ENCODE peak calls at places on chromosomes 1 and 21, in nine cellular contexts. Q is osteoblast; L is psoas muscle; B is thyroid gland; Z is astrocyte; X is left ventricle myocardium inferior; G is CD8-positive, alpha-beta T cell; U is stomach; F is pancreas. T is an unnamed sample. For H3K4me1, the result is how much of the 10 kb centered on the place peaks cover.

GRCh38 chr1:116919802-116920201 is 10.1 kb downstream of the PTGFRN start:
- DNase-seq in Q (no peak), L (no peak), B (peak), Z (no peak), X (no peak), G (no peak), U (no peak), F (peak), T (peak)

GRCh38 chr1:20069932-20070331 is at the start of gene PLA2G5:
- DNase-seq in Q (no peak), L (peak), B (peak), Z (peak), X (peak), G (no peak), U (no peak), F (no peak), T (peak)

GRCh38 chr1:244011251-244011650 is 39.8 kb upstream of the ZBTB18 start:
- DNase-seq in Q (peak), L (no peak), B (no peak), Z (peak), X (no peak), G (no peak), U (no peak), F (no peak), T (no peak)

GRCh38 chr1:201766117-201766863 is 62.7 kb upstream of the IPO9 start:
- DNase-seq in Q (peak), L (peak), B (no peak), Z (peak), X (peak), G (no peak), U (no peak), F (no peak), T (no peak)

GRCh38 chr1:44318097-44319088 is 36.7 kb downstream of the ERI3 start:
- DNase-seq in Q (peak), L (no peak), B (peak), Z (no peak), X (no peak), G (no peak), U (no peak), F (no peak), T (peak)

GRCh38 chr1:225426395-225427248 is 1.2 kb downstream of the LBR start:
- DNase-seq in Q (peak), L (peak), B (peak), Z (peak), X (peak), G (no peak), U (no peak), F (peak), T (peak)

GRCh38 chr1:170010443-170010842 is 64.1 kb downstream of the KIFAP3 start:
- DNase-seq in Q (no peak), L (no peak), B (no peak), Z (peak), X (no peak), G (no peak), U (no peak), F (no peak), T (peak)

GRCh38 chr1:111463029-111463683 is 10.6 kb upstream of the C1orf162 start:
- DNase-seq in Q (no peak), L (no peak), B (no peak), Z (peak), X (no peak), G (no peak), U (no peak), F (no peak), T (no peak)

GRCh38 chr1:40171036-40171435 is 9.8 kb downstream of the RLF start:
- DNase-seq in Q (no peak), L (no peak), B (no peak), Z (no peak), X (no peak), G (no peak), U (no peak), F (no peak), T (no peak)

GRCh38 chr1:151124763-151125403 is 21.5 kb downstream of the SEMA6C start:
- DNase-seq in Q (no peak), L (no peak), B (no peak), Z (no peak), X (no peak), G (no peak), U (no peak), F (no peak), T (no peak)

GRCh38 chr1:116825735-116826438 is 71.7 kb downstream of the CD2 start:
- DNase-seq in Q (no peak), L (no peak), B (no peak), Z (no peak), X (no peak), G (no peak), U (no peak), F (no peak), T (peak)

GRCh38 chr1:62438163-62438562 is 1.3 kb downstream of the USP1 start:
- DNase-seq in Q (no peak), L (no peak), B (no peak), Z (no peak), X (no peak), G (no peak), U (no peak), F (no peak), T (no peak)

GRCh38 chr1:1196431-1197187 is 9.8 kb downstream of the TNFRSF18 start:
- DNase-seq in Q (peak), L (peak), B (no peak), Z (no peak), X (peak), G (no peak), U (no peak), F (no peak), T (no peak)

GRCh38 chr21:36203603-36203889 is 46.9 kb downstream of the DOP1B start:
- DNase-seq in Q (peak), L (no peak), B (peak), Z (peak), X (no peak), G (no peak), U (peak), F (no peak), T (no peak)

GRCh38 chr1:151867785-151868403 is 14.4 kb upstream of the THEM5 start:
- DNase-seq in Q (peak), L (no peak), B (no peak), Z (peak), X (no peak), G (no peak), U (no peak), F (no peak), T (no peak)

GRCh38 chr1:197342044-197342565 is 74.1 kb downstream of the CRB1 start:
- DNase-seq in Q (no peak), L (no peak), B (no peak), Z (peak), X (no peak), G (no peak), U (no peak), F (no peak), T (no peak)

GRCh38 chr1:219271914-219272545 is 98.4 kb downstream of the LYPLAL1 start:
- DNase-seq in Q (peak), L (no peak), B (no peak), Z (peak), X (no peak), G (no peak), U (no peak), F (no peak), T (no peak)

GRCh38 chr1:23555949-23556640 is 3.2 kb downstream of the ID3 start:
- DNase-seq in Q (peak), L (peak), B (peak), Z (peak), X (no peak), G (no peak), U (no peak), F (no peak), T (peak)

GRCh38 chr1:6280761-6281451 is 20.0 kb upstream of the GPR153 start:
- DNase-seq in Q (no peak), L (peak), B (no peak), Z (no peak), X (no peak), G (no peak), U (no peak), F (no peak), T (no peak)

GRCh38 chr1:243563732-243564131 is 286.3 kb downstream of the AKT3 start:
- DNase-seq in Q (no peak), L (no peak), B (no peak), Z (no peak), X (no peak), G (no peak), U (no peak), F (no peak), T (no peak)

GRCh38 chr1:15706751-15707150 is 22.6 kb downstream of the PLEKHM2 start:
- DNase-seq in Q (peak), L (no peak), B (no peak), Z (no peak), X (no peak), G (no peak), U (peak), F (no peak), T (no peak)

GRCh38 chr21:42239973-42240372 is 21.0 kb downstream of the ABCG1 start:
- DNase-seq in Q (no peak), L (no peak), B (no peak), Z (no peak), X (peak), G (no peak), U (no peak), F (no peak), T (no peak)

GRCh38 chr21:42243026-42243425 is 24.1 kb downstream of the ABCG1 start:
- DNase-seq in Q (no peak), L (no peak), B (no peak), Z (no peak), X (no peak), G (no peak), U (no peak), F (no peak), T (no peak)

GRCh38 chr21:42245348-42246185 is 26.6 kb downstream of the ABCG1 start:
- DNase-seq in Q (no peak), L (no peak), B (no peak), Z (no peak), X (no peak), G (no peak), U (no peak), F (no peak), T (no peak)

GRCh38 chr21:42239556-42239955 is 20.6 kb downstream of the ABCG1 start:
- DNase-seq in Q (no peak), L (no peak), B (no peak), Z (no peak), X (peak), G (no peak), U (no peak), F (no peak), T (no peak)

DNA sequence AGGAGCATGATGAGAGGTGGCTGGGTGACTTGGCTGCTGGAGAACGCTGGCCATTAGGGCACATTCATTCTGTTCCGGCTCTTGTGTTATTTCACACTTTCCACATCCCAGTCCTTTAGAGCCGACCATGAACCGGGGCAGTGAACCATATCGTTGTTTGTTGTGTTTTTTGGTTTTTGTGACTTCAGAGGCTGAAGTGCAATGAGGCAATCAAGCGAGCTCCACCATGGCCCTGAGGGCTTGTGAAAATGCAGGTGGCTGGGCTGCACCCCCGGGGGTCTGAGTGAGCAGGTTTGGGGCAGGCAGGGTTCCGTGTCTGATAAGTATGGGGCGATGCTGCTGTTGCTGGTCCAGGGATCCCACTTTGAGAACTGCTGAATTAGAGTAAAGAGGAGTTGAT is 23.7 kb downstream of the ABCG1 start:
- DNase-seq in Q (no peak), L (no peak), B (no peak), Z (no peak), X (no peak), G (no peak), U (no peak), F (no peak), T (no peak)
- H3K4me3 ChIP-seq in Q (no peak), L (no peak), B (no peak), Z (no peak), X (no peak), G (no peak), U (no peak), F (no peak), T (no peak)

GRCh38 chr1:245933431-245934042 is 573.5 kb downstream of the SMYD3 start:
- DNase-seq in Q (no peak), L (no peak), B (no peak), Z (no peak), X (no peak), G (no peak), U (no peak), F (no peak), T (no peak)

GRCh38 chr1:245932302-245932972 is 574.6 kb downstream of the SMYD3 start:
- DNase-seq in Q (no peak), L (no peak), B (no peak), Z (no peak), X (no peak), G (no peak), U (no peak), F (no peak), T (no peak)

GRCh38 chr1:245934409-245934808 is 572.7 kb downstream of the SMYD3 start:
- DNase-seq in Q (no peak), L (no peak), B (no peak), Z (no peak), X (no peak), G (no peak), U (no peak), F (no peak), T (no peak)

GRCh38 chr1:245929224-245929623 is 577.9 kb downstream of the SMYD3 start:
- DNase-seq in Q (no peak), L (no peak), B (peak), Z (no peak), X (no peak), G (no peak), U (no peak), F (no peak), T (no peak)

DNA sequence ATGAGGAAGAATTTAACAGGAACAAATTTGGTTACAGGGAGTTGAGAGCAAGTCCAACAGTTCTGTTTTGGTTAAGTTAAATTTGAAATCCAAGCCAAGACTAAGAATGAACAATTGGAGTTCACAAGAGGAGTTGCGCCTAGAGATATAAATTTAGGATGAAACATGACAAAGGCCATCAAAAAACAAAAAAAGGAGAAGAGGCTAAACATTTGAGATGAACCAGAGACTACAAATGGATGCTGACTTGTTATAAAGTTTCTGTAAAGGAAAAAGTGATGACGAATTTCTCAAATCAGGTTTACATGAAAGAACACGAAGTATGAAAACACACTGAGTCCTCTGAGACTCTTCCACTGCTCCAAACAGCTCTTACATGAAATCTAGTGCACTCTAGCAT is 575.6 kb downstream of the SMYD3 start:
- DNase-seq in Q (no peak), L (no peak), B (no peak), Z (no peak), X (no peak), G (no peak), U (no peak), F (no peak), T (no peak)
- H3K4me1 ChIP-seq in Q (under half), L (under half), B (under half), Z (under half), X (under half), G (under half), U (under half), F (under half), T (under half)

GRCh38 chr1:175166746-175167145 is 25.8 kb downstream of the KIAA0040 start:
- DNase-seq in Q (no peak), L (no peak), B (no peak), Z (no peak), X (no peak), G (no peak), U (no peak), F (no peak), T (no peak)

GRCh38 chr1:175171214-175171913 is 21.2 kb downstream of the KIAA0040 start:
- DNase-seq in Q (no peak), L (no peak), B (no peak), Z (no peak), X (no peak), G (no peak), U (no peak), F (no peak), T (no peak)

GRCh38 chr1:175172503-175172902 is 20.1 kb downstream of the KIAA0040 start:
- DNase-seq in Q (no peak), L (no peak), B (no peak), Z (no peak), X (no peak), G (no peak), U (no peak), F (no peak), T (no peak)

GRCh38 chr1:175169305-175170018 is 23.1 kb downstream of the KIAA0040 start:
- DNase-seq in Q (no peak), L (no peak), B (no peak), Z (no peak), X (no peak), G (no peak), U (no peak), F (no peak), T (no peak)

DNA sequence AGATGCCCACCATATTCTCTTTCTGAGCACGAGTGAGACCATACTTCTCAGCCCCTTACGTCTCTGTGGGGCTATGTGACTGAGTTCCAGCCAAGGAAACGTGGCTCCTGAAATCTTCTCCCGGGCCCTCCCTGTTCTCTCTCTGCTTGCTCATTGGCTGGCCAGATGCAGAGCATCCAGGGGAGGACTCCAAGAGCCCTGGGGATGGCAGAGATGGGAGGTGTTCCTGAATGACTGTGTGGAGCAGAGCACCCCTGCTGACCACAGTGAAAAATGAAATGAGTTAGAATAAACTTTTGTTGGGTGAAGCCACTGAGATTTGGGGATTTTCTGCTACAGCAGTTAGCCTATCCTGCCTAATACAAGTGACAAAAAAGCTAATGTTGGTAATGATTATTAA is 23.8 kb downstream of the KIAA0040 start:
- DNase-seq in Q (no peak), L (no peak), B (no peak), Z (no peak), X (no peak), G (no peak), U (no peak), F (no peak), T (no peak)
- TF ChIP-seq CTCF in Q (no peak), L (no peak), B (no peak), Z (no peak), X (no peak), G (no peak), U (no peak), F (no peak), T (no peak)

GRCh38 chr21:46662367-46662654 is 26.8 kb downstream of the PRMT2 start:
- DNase-seq in Q (no peak), L (no peak), B (no peak), Z (no peak), X (no peak), G (no peak), U (no peak), F (no peak), T (no peak)

GRCh38 chr21:46660505-46660904 is 25.0 kb downstream of the PRMT2 start:
- DNase-seq in Q (peak), L (no peak), B (no peak), Z (no peak), X (no peak), G (no peak), U (no peak), F (no peak), T (no peak)

GRCh38 chr21:46662765-46663500 is 27.5 kb downstream of the PRMT2 start:
- DNase-seq in Q (peak), L (no peak), B (no peak), Z (no peak), X (no peak), G (no peak), U (no peak), F (no peak), T (no peak)

GRCh38 chr21:46661627-46662366 is 26.3 kb downstream of the PRMT2 start:
- DNase-seq in Q (peak), L (no peak), B (no peak), Z (no peak), X (no peak), G (no peak), U (no peak), F (peak), T (no peak)

GRCh38 chr21:46661211-46661625 is 25.7 kb downstream of the PRMT2 start:
- DNase-seq in Q (peak), L (peak), B (peak), Z (peak), X (peak), G (peak), U (peak), F (peak), T (peak)
- H3K4me3 ChIP-seq in Q (peak), L (peak), B (no peak), Z (peak), X (peak), G (no peak), U (peak), F (peak), T (no peak)

DNA sequence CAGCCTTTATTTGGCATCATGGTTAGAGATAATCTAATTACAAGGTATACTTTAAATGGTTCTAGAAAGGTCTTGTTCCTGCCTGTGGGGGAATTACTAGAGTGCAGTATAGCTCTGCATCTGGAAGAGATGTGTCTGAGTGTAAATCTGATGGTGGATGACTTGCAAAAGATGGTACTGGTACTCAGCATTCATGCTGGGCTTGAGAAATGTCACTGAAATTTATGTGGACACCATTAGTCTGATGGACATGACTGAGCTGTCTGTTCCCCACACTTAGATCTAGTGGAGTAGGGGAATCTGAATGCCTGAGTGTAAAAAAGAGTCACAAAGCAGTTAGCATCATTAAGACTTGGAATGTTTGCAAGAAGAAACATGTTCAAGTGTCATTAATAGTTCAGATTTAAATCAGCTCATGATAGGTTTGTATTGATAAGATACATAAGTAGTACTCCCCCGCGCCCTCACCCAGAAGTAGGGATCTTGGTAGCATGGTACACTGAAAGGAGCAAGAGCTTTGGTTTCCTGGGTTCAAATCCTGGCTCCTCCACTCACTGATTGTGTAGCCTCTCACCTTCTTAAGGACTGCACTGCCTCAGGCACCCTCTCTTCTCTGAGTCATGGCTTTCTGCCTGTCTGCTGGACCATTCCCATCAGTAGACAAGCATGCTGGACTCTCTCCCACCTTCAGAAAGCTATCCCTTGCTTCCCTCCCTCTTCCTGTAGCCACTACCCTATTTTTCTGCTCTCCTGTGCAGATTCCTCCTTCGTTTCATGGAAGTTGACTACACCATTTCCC is 292.9 kb downstream of the NFIA start:
- DNase-seq in Q (no peak), L (no peak), B (no peak), Z (no peak), X (no peak), G (no peak), U (no peak), F (no peak), T (no peak)
- H3K4me1 ChIP-seq in Q (under half), L (under half), B (under half), Z (under half), X (half or more), G (under half), U (under half), F (under half), T (under half)

T was measured in colonic mucosa.